ENCODE peak calls at places on chromosomes 1 and 21, in five cellular contexts. O is Panc1, Q is ovary, E is neural progenitor cell, X is psoas muscle. I is an unnamed sample.
A peak's percentile ranks its signal among the peaks of the same experiment; 100 is the strongest.

GRCh38 chr1:154313066-154313356 is 7.9 kb upstream of the AQP10 start:
- DNase-seq in E (no peak), O (no peak), X (no peak), Q (no peak), I (no peak)

GRCh38 chr1:114462341-114462740 is 48.7 kb downstream of the TRIM33 start:
- DNase-seq in O (no peak), Q (no peak), E (no peak), X (no peak), I (no peak)

GRCh38 chr1:7493711-7494110 is 277.4 kb upstream of the VAMP3 start:
- DNase-seq in O (no peak), X (no peak), E (no peak), Q (no peak), I (no peak)

GRCh38 chr1:215599418-215599817 is 32.3 kb downstream of the KCTD3 start:
- DNase-seq in Q (no peak), X (no peak), O (no peak), E (no peak), I (no peak)

GRCh38 chr1:219261454-219261853 is 87.8 kb downstream of the LYPLAL1 start:
- DNase-seq in E (no peak), Q (no peak), X (no peak), O (no peak), I (no peak)

GRCh38 chr1:206768472-206769330 is 1.9 kb upstream of the IL19 start:
- DNase-seq in Q (no peak), X (no peak), E (no peak), O (no peak), I (no peak)

GRCh38 chr1:55127827-55128343 is 87.3 kb downstream of the USP24 start:
- DNase-seq in Q (no peak), O (no peak), X (no peak), E (no peak), I (no peak)

GRCh38 chr1:230174765-230175747 is 108.0 kb downstream of the GALNT2 start:
- DNase-seq in Q (no peak), O (no peak), E (no peak), X (no peak), I (no peak)

GRCh38 chr1:195894411-195894810 is 713.8 kb downstream of the KCNT2 start:
- DNase-seq in X (no peak), E (no peak), Q (no peak), O (no peak), I (no peak)

GRCh38 chr1:14117700-14118099 is 417.7 kb downstream of the PRDM2 start:
- DNase-seq in E (no peak), X (no peak), Q (no peak), O (no peak), I (no peak)

GRCh38 chr21:21163904-21164303 is 165.7 kb downstream of the NCAM2 start:
- DNase-seq in X (no peak), O (peak; percentile 25), Q (peak; percentile 14), E (peak; percentile 82), I (peak; percentile 67)

GRCh38 chr1:4027492-4028138 is 127.5 kb upstream of the C1orf174 start:
- DNase-seq in O (no peak), X (no peak), E (no peak), Q (no peak), I (no peak)

GRCh38 chr1:5506634-5507033 is 485.6 kb downstream of the NPHP4 start:
- DNase-seq in X (no peak), O (no peak), E (no peak), Q (no peak), I (no peak)

GRCh38 chr1:20426923-20427322 is 59.1 kb downstream of the CAMK2N1 start:
- DNase-seq in Q (no peak), E (no peak), O (no peak), X (no peak), I (no peak)

GRCh38 chr21:28805885-28806284 is 186.8 kb downstream of the LTN1 start:
- DNase-seq in E (no peak), Q (no peak), X (no peak), O (no peak), I (peak; percentile 35)

GRCh38 chr1:152110365-152110859 is 4.8 kb downstream of the TCHH start:
- DNase-seq in Q (no peak), X (peak; percentile 50), O (no peak), E (peak; percentile 28), I (no peak)

GRCh38 chr1:37797750-37798345 is 4.2 kb downstream of the MANEAL start:
- DNase-seq in O (no peak), Q (no peak), E (no peak), X (no peak), I (no peak)

GRCh38 chr1:92949937-92950817 is 11.1 kb downstream of the DIPK1A start:
- DNase-seq in E (peak; percentile 31), O (no peak), Q (no peak), X (no peak), I (no peak)

GRCh38 chr1:34885405-34886247 is 26.1 kb upstream of the SMIM12 start:
- DNase-seq in E (peak; percentile 74), O (no peak), X (peak; percentile 64), Q (peak; percentile 57), I (no peak)

GRCh38 chr1:34887593-34887992 is 28.0 kb upstream of the SMIM12 start:
- DNase-seq in E (no peak), Q (no peak), O (no peak), X (no peak), I (no peak)

GRCh38 chr1:34889705-34890104 is 30.2 kb upstream of the SMIM12 start:
- DNase-seq in E (no peak), X (no peak), Q (no peak), O (no peak), I (no peak)

GRCh38 chr1:34884536-34884935 is 25.0 kb upstream of the SMIM12 start:
- DNase-seq in Q (no peak), O (no peak), E (no peak), X (no peak), I (no peak)

GRCh38 chr1:34884961-34885360 is 25.4 kb upstream of the SMIM12 start:
- DNase-seq in O (no peak), E (peak; percentile 21), X (no peak), Q (no peak), I (no peak)
- H3K4me3 ChIP-seq in O (no peak overlapping the region), E (peak overlapping the region; percentile 53), X (peak overlapping the region; percentile 47), Q (no peak overlapping the region), I (no peak overlapping the region)

GRCh38 chr1:225752245-225752644 is 25.4 kb upstream of the SRP9 start:
- DNase-seq in E (no peak), O (no peak), X (no peak), Q (no peak), I (no peak)
- H3K27ac ChIP-seq in E (no peak overlapping the region), O (no peak overlapping the region), X (no peak overlapping the region), Q (no peak overlapping the region), I (no peak overlapping the region)

GRCh38 chr1:108628666-108629065 is 32.2 kb downstream of the HENMT1 start:
- DNase-seq in X (no peak), O (no peak), Q (no peak), E (no peak), I (no peak)

GRCh38 chr1:108624069-108624468 is 36.8 kb downstream of the HENMT1 start:
- DNase-seq in X (no peak), E (no peak), O (no peak), Q (no peak), I (no peak)

GRCh38 chr1:108627951-108628350 is 32.9 kb downstream of the HENMT1 start:
- DNase-seq in X (no peak), Q (no peak), O (no peak), E (no peak), I (no peak)

GRCh38 chr1:108627256-108627655 is 33.6 kb downstream of the HENMT1 start:
- DNase-seq in X (no peak), O (no peak), Q (no peak), E (no peak), I (no peak)
- H3K4me1 ChIP-seq in X (no peaks in the 10 kb centered on the region), O (no peaks in the 10 kb centered on the region), Q (no peaks in the 10 kb centered on the region), E (no peaks in the 10 kb centered on the region), I (no peaks in the 10 kb centered on the region)

GRCh38 chr1:148263906-148264255 is 111.8 kb upstream of the NBPF11 start:
- DNase-seq in Q (no peak), X (no peak), O (no peak), E (no peak), I (no peak)

GRCh38 chr1:148263128-148263905 is 111.2 kb upstream of the NBPF11 start:
- DNase-seq in E (peak; percentile 91), X (peak; percentile 67), Q (peak; percentile 37), O (peak; percentile 99), I (no peak)

DNA sequence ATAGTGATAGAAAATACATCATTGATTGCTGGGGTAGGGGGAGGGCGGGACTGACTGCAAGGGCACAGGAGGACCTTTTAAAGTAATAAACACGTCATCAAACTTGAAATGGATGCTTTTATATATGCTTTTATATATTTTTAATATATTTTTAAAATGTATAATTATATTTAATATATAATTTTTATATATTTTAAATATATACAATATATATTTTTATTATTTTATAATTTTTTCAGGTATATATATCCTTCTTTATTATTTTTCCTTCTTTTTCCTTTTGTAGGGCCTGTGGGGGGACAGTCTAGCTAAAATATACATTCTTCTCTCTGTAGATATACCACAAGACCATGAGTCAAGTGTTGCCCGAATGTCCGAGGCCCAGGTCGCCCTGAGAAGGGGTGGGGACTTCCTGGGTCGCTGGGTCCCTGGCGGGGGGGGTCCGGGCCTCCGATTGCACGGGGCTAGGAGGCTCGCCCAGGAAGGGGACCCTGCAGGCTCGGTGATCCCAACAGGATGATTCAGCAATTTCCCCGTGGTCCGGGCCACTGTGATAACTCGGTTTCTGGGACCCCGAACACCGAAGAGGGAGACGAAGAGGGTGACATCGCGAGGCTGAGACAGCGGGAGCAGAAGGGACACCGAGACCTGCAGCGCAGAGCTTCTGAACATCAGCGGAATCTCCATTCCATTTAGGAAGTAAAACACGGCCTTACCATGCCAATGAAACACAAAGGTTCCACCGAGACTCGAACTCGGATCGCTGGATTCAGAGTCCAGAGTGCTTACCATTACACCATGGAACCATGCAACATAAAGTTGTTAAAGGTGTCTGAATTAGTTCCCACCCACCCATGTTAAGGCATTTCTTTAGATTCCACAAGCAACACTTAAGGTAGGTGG is 112.5 kb upstream of the NBPF11 start:
- DNase-seq in O (peak; percentile 99), E (peak; percentile 77), X (no peak), Q (peak; percentile 34), I (no peak)
- H3K4me3 ChIP-seq in O (peak overlapping the region; percentile 46), E (peak overlapping the region; percentile 56), X (no peak overlapping the region), Q (no peak overlapping the region), I (no peak overlapping the region)

GRCh38 chr1:183989604-183990003 is 47.9 kb downstream of the COLGALT2 start:
- DNase-seq in X (no peak), Q (no peak), O (no peak), E (no peak), I (no peak)

GRCh38 chr1:183989078-183989577 is 48.4 kb downstream of the COLGALT2 start:
- DNase-seq in E (no peak), Q (no peak), O (no peak), X (peak; percentile 59), I (no peak)

GRCh38 chr1:183993132-183993531 is 44.4 kb downstream of the COLGALT2 start:
- DNase-seq in Q (no peak), X (no peak), E (no peak), O (no peak), I (no peak)

GRCh38 chr1:183992424-183992823 is 45.1 kb downstream of the COLGALT2 start:
- DNase-seq in X (no peak), E (no peak), O (no peak), Q (no peak), I (no peak)

GRCh38 chr1:183991360-183992155 is 46.0 kb downstream of the COLGALT2 start:
- DNase-seq in E (no peak), Q (no peak), O (no peak), X (no peak), I (no peak)
- H3K27ac ChIP-seq in E (no peak overlapping the region), Q (no peak overlapping the region), O (no peak overlapping the region), X (no peak overlapping the region), I (no peak overlapping the region)

GRCh38 chr21:41759214-41759840 is 7.5 kb downstream of the RIPK4 start:
- DNase-seq in Q (no peak), E (peak; percentile 44), O (no peak), X (no peak), I (no peak)
- H3K4me1 ChIP-seq in Q (no peaks in the 10 kb centered on the region), E (peaks cover 43% of the 10 kb centered on the region), O (peaks cover 55% of the 10 kb centered on the region), X (no peaks in the 10 kb centered on the region), I (peaks cover 3% of the 10 kb centered on the region)

I was measured in tibial nerve.